ENCODE peak calls at places on chromosomes 2 and 18, in six cellular contexts. E is hepatocyte; M is NCI-H774; I is cardiac muscle cell; A is stimulated activated CD4-positive, alpha-beta T cell treated with anti-CD3 and anti-CD28 coated beads, Interleukin-2, amount 100 ng/mL, for 48 hours; U is right cardiac atrium. R is an unnamed sample.

GRCh38 chr2:3199660-3200345 is 177.8 kb downstream of the EIPR1 start:
- DNase-seq in M (no peak), U (no peak), I (no peak), A (no peak), E (no peak), R (no peak)

GRCh38 chr2:236969767-236970655 is 115.7 kb upstream of the COPS8 start:
- DNase-seq in E (no peak), I (no peak), U (no peak), M (no peak), A (no peak), R (no peak)

GRCh38 chr18:58584219-58585127 is 44.4 kb downstream of the ALPK2 start:
- DNase-seq in M (no peak), A (no peak), U (no peak), I (peak; percentile 58), E (no peak), R (no peak)

GRCh38 chr2:38661306-38661705 is 4.6 kb upstream of the GALM start:
- DNase-seq in U (no peak), M (no peak), I (no peak), E (no peak), A (no peak), R (no peak)

GRCh38 chr2:202038471-202039277 is 5.0 kb downstream of the FZD7 start:
- DNase-seq in E (peak; percentile 60), M (no peak), A (no peak), I (no peak), U (peak; percentile 29), R (no peak)

GRCh38 chr2:31271851-31272267 is 37.9 kb downstream of the EHD3 start:
- DNase-seq in A (no peak), U (no peak), E (no peak), I (peak; percentile 51), M (no peak), R (no peak)

GRCh38 chr2:132478669-132479068 is 62.1 kb downstream of the GPR39 start:
- DNase-seq in M (no peak), I (no peak), A (no peak), E (no peak), U (no peak), R (no peak)

GRCh38 chr18:48467231-48467630 is 58.0 kb upstream of the ZBTB7C start:
- DNase-seq in A (no peak), I (no peak), U (no peak), E (no peak), M (no peak), R (no peak)

GRCh38 chr2:65647249-65647842 is 214.9 kb upstream of the SPRED2 start:
- DNase-seq in U (no peak), I (no peak), M (no peak), E (no peak), A (no peak), R (no peak)

GRCh38 chr2:142323206-142323605 is 192.4 kb upstream of the LRP1B start:
- DNase-seq in U (no peak), M (no peak), A (no peak), E (no peak), I (no peak), R (no peak)

GRCh38 chr18:60391571-60392226 is 19.1 kb upstream of the MC4R start:
- DNase-seq in E (no peak), U (no peak), A (no peak), I (no peak), M (no peak), R (no peak)

GRCh38 chr2:14866953-14867352 is 234.4 kb downstream of the LRATD1 start:
- DNase-seq in U (no peak), M (peak; percentile 86), I (no peak), E (no peak), A (no peak), R (no peak)

GRCh38 chr2:164954186-164954585 is 1.1 kb downstream of the SLC38A11 start:
- DNase-seq in A (no peak), E (no peak), M (no peak), U (no peak), I (no peak), R (no peak)

GRCh38 chr2:152465541-152465940 is 130.6 kb downstream of the FMNL2 start:
- DNase-seq in I (peak; percentile 24), E (no peak), U (no peak), M (no peak), A (no peak), R (no peak)

GRCh38 chr2:120738786-120739771 is 3.4 kb downstream of the GLI2 start:
- DNase-seq in M (no peak), I (no peak), A (no peak), U (no peak), E (no peak), R (no peak)

GRCh38 chr2:26302846-26303245 is 43.1 kb upstream of the SELENOI start:
- DNase-seq in M (no peak), I (no peak), A (no peak), E (no peak), U (no peak), R (no peak)

GRCh38 chr18:31155498-31155897 is 7.2 kb downstream of the DSC1 start:
- DNase-seq in E (no peak), A (no peak), I (no peak), U (no peak), M (no peak), R (no peak)

GRCh38 chr2:84116132-84116531 is 342.9 kb downstream of the SUCLG1 start:
- DNase-seq in I (no peak), M (no peak), A (no peak), E (no peak), U (no peak), R (no peak)

GRCh38 chr2:33581857-33582256 is 17.2 kb downstream of the FAM98A start:
- DNase-seq in U (no peak), M (no peak), E (no peak), I (no peak), A (no peak), R (no peak)

R was measured in neural crest cell.